ENCODE peak calls at places on chromosomes 1 and 21, in four cellular contexts. W, Y, H and K are unnamed samples.

GRCh38 chr1:32903991-32904776 is 3.0 kb upstream of the TMEM54 start:
- DNase-seq in W (no peak), Y (no peak), H (no peak), K (no peak)

GRCh38 chr1:14420686-14421085 is 177.8 kb upstream of the KAZN start:
- DNase-seq in W (no peak), Y (no peak), H (no peak), K (no peak)

GRCh38 chr1:192550922-192551534 is 24.5 kb upstream of the RGS1 start:
- DNase-seq in W (peak; percentile 83), Y (no peak), H (no peak), K (no peak)

GRCh38 chr1:212699839-212700596 is at the start of gene BATF3:
- DNase-seq in W (peak; percentile 69), Y (peak; percentile 67), H (peak; percentile 93), K (peak; percentile 48)

GRCh38 chr1:96474985-96475743 is 246.4 kb upstream of the PTBP2 start:
- DNase-seq in W (no peak), Y (no peak), H (no peak), K (no peak)

GRCh38 chr1:105736349-105736748 is 1320.1 kb upstream of the PRMT6 start:
- DNase-seq in W (no peak), Y (no peak), H (no peak), K (no peak)

GRCh38 chr1:240091201-240091600 is 482 bp upstream of the FMN2 start:
- DNase-seq in W (no peak), Y (no peak), H (no peak), K (no peak)

GRCh38 chr1:167223144-167224103 is 2.7 kb downstream of the POU2F1 start:
- DNase-seq in W (peak; percentile 48), Y (no peak), H (no peak), K (no peak)

GRCh38 chr1:246734861-246735260 is 10.7 kb downstream of the SCCPDH start:
- DNase-seq in W (no peak), Y (no peak), H (no peak), K (no peak)

GRCh38 chr1:29824478-29825273 is 588.4 kb downstream of the PTPRU start:
- DNase-seq in W (no peak), Y (peak; percentile 28), H (no peak), K (peak; percentile 94)

GRCh38 chr1:245956225-245956624 is 550.9 kb downstream of the SMYD3 start:
- DNase-seq in W (no peak), Y (no peak), H (no peak), K (no peak)

GRCh38 chr1:55375617-55376258 is 160.6 kb upstream of the USP24 start:
- DNase-seq in W (peak; percentile 60), Y (peak; percentile 69), H (no peak), K (peak; percentile 23)

GRCh38 chr1:221494670-221495069 is 247.2 kb downstream of the DUSP10 start:
- DNase-seq in W (peak; percentile 30), Y (no peak), H (no peak), K (no peak)

GRCh38 chr1:92691937-92692336 is 93.0 kb downstream of the EVI5 start:
- DNase-seq in W (no peak), Y (no peak), H (no peak), K (no peak)

GRCh38 chr21:38171723-38172344 is 85.0 kb upstream of the KCNJ15 start:
- DNase-seq in W (peak; percentile 53), Y (peak; percentile 72), H (peak; percentile 50), K (no peak)

GRCh38 chr1:198520524-198521254 is 19.8 kb downstream of the ATP6V1G3 start:
- DNase-seq in W (no peak), Y (no peak), H (no peak), K (no peak)

GRCh38 chr1:21149430-21149861 is 27.3 kb downstream of the EIF4G3 start:
- DNase-seq in W (peak; percentile 85), Y (no peak), H (no peak), K (no peak)

GRCh38 chr1:91736146-91736998 is 149.6 kb downstream of the TGFBR3 start:
- DNase-seq in W (peak; percentile 83), Y (no peak), H (no peak), K (no peak)

GRCh38 chr1:31987231-31987630 is 26.4 kb upstream of the KHDRBS1 start:
- DNase-seq in W (no peak), Y (peak; percentile 39), H (no peak), K (peak; percentile 25)

GRCh38 chr1:77281491-77282186 is at the start of gene AK5:
- DNase-seq in W (peak; percentile 83), Y (peak; percentile 86), H (peak; percentile 85), K (peak; percentile 43)

GRCh38 chr1:41695118-41695517 is 210.6 kb upstream of the EDN2 start:
- DNase-seq in W (peak; percentile 26), Y (no peak), H (no peak), K (no peak)

GRCh38 chr1:154772611-154773515 is 97.2 kb downstream of the KCNN3 start:
- DNase-seq in W (no peak), Y (peak; percentile 65), H (no peak), K (peak; percentile 74)

GRCh38 chr1:199512037-199512710 is 515.3 kb upstream of the NR5A2 start:
- DNase-seq in W (no peak), Y (peak; percentile 80), H (no peak), K (peak; percentile 57)

GRCh38 chr1:109529895-109530456 is 9.7 kb upstream of the GPR61 start:
- DNase-seq in W (no peak), Y (no peak), H (no peak), K (no peak)

GRCh38 chr21:42614391-42614790 is 39.0 kb upstream of the PDE9A start:
- DNase-seq in W (no peak), Y (no peak), H (no peak), K (no peak)

GRCh38 chr1:89904219-89904980 is 83.6 kb downstream of the LRRC8D start:
- DNase-seq in W (no peak), Y (no peak), H (no peak), K (no peak)

GRCh38 chr1:106063510-106063909 is 993.0 kb upstream of the PRMT6 start:
- DNase-seq in W (no peak), Y (peak; percentile 16), H (no peak), K (no peak)

GRCh38 chr1:34743775-34744174 is 11.1 kb upstream of the GJB5 start:
- DNase-seq in W (no peak), Y (no peak), H (no peak), K (no peak)

GRCh38 chr1:42057800-42058199 is 95.4 kb upstream of the GUCA2B start:
- DNase-seq in W (no peak), Y (no peak), H (no peak), K (no peak)

GRCh38 chr1:24972257-24973242 is 42.5 kb upstream of the RUNX3 start:
- DNase-seq in W (no peak), Y (no peak), H (no peak), K (no peak)

GRCh38 chr1:92315766-92316413 is 17.0 kb downstream of the RPAP2 start:
- DNase-seq in W (no peak), Y (no peak), H (no peak), K (no peak)

GRCh38 chr1:218823291-218823900 is 350.3 kb upstream of the LYPLAL1 start:
- DNase-seq in W (peak; percentile 88), Y (no peak), H (no peak), K (no peak)

GRCh38 chr21:36815284-36815683 is 116.4 kb downstream of the SIM2 start:
- DNase-seq in W (no peak), Y (no peak), H (no peak), K (no peak)

GRCh38 chr1:156618853-156619581 is at the start of gene HAPLN2:
- DNase-seq in W (peak; percentile 24), Y (peak; percentile 72), H (no peak), K (peak; percentile 85)

DNA sequence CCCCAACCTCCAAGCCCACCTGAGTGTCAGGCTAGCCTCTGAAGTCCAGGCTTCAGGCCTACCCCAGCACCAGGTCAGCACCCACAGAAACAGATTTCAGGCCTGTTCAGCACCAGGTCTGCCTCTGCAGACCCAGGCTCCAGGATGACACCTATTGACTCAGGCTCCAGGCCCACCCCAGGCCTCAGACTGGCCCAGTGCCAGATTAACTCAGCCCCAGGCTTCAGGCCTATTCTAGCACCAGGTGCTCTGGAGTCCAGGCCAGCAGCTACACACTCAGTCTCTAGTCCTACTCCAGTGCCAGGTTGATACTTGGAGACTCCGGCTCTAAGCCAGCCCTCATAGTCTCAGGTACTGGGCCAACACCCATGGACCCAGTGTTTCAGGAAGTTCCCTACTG is 541.7 kb upstream of the PBX1 start:
- DNase-seq in W (no peak), Y (no peak), H (no peak), K (no peak)
- H3K4me3 ChIP-seq in W (no peak overlapping the region), Y (no peak overlapping the region), H (no peak overlapping the region), K (no peak overlapping the region)

GRCh38 chr1:150960646-150961045 is 14.0 kb downstream of the CERS2 start:
- DNase-seq in W (no peak), Y (no peak), H (no peak), K (no peak)

GRCh38 chr1:150954708-150955107 is 19.9 kb downstream of the CERS2 start:
- DNase-seq in W (no peak), Y (no peak), H (no peak), K (peak; percentile 12)

GRCh38 chr1:150957666-150958065 is 17.0 kb downstream of the CERS2 start:
- DNase-seq in W (no peak), Y (no peak), H (no peak), K (no peak)

DNA sequence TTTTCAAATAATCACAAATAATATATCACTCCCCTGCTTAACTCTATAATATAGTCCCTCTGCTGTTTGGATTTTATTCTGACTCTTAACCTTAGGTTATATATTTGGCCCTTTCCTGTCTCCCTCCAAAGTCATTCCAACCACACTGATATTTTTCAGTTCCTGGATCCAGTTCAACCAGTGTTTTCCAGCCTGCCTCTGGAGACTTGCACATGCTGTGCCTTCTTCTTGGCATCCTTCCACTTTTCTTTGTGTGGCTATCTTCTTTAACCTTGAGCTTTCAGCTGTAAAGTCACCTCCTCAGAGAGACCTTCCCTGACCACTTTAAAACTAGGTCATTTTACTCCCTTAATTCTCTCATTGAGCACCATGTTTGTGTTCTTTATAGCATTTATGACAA is 19.4 kb downstream of the CERS2 start:
- DNase-seq in W (no peak), Y (no peak), H (no peak), K (no peak)
- H3K36me3 ChIP-seq in W (peaks cover 41% of the 10 kb centered on the region), Y (peaks cover 12% of the 10 kb centered on the region), H (no peaks in the 10 kb centered on the region), K (peaks cover 94% of the 10 kb centered on the region)

GRCh38 chr1:151568626-151569088 is 28.5 kb downstream of the TUFT1 start:
- DNase-seq in W (no peak), Y (no peak), H (no peak), K (peak; percentile 6)
- H3K27ac ChIP-seq in W (no peak overlapping the region), Y (no peak overlapping the region), H (no peak overlapping the region), K (no peak overlapping the region)

DNA sequence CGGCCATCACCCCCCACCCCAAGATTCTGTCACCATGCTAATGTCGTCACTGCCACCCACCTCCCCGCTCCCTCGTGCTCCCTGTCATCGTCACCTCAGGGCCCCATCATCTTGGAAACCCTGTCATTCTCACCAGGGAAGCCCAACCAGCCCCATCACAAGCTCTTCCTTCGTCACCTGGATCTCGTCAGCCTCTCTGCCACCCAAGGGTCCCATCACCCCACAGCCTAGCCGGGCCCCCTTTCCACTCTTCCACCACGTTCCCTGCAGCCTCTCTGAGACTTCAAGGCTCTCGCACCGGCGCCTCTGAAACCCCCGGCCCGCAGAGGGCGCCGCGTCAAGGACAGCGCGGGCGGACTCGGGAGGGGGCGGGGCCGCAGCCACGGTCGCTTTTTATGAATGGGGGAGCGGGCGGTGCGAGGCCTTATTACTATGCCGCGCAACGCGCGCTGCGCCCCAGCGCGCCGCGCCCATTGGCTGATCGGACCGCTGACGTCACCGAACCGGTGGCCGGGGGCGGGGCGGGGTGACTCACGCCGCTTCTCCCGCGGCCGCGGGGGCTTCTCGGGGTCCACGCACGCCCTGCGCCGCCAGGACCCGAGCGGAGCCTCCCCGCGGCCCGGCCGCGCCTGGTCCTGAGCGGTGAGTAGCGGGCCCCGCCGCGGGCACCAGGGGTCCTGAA is at the start of gene GPR3:
- DNase-seq in W (peak; percentile 97), Y (peak; percentile 96), H (peak; percentile 94), K (peak; percentile 94)
- H3K4me3 ChIP-seq in W (peak within 1 kb of the TSS; percentile 90), Y (peak within 1 kb of the TSS; percentile 67), H (peak within 1 kb of the TSS; percentile 50), K (peak within 1 kb of the TSS; percentile 67)

GRCh38 chr1:234368320-234369032 is 4.8 kb upstream of the COA6 start:
- DNase-seq in W (no peak), Y (no peak), H (no peak), K (no peak)
- H3K36me3 ChIP-seq in W (no peaks in the 10 kb centered on the region), Y (no peaks in the 10 kb centered on the region), H (no peaks in the 10 kb centered on the region), K (no peaks in the 10 kb centered on the region)